ENCODE peak calls at places on chromosomes 16 and 17, in six cellular contexts. F, V, Y, G, M and D are unnamed samples.

GRCh38 chr17:43900858-43901754 is 6.2 kb downstream of the MPP2 start:
- DNase-seq in G (no peak), F (no peak), M (no peak), V (no peak), Y (no peak), D (no peak)

GRCh38 chr16:88977028-88977844 is at the start of gene CBFA2T3:
- DNase-seq in G (no peak), M (peak; percentile 61), F (peak; percentile 81), Y (no peak), V (peak; percentile 35), D (peak; percentile 61)

GRCh38 chr16:86714166-86714565 is 135.8 kb downstream of the FOXL1 start:
- DNase-seq in V (no peak), M (no peak), G (no peak), F (no peak), Y (no peak), D (no peak)

GRCh38 chr16:87918866-87919680 is 17.3 kb downstream of the CA5A start:
- DNase-seq in F (peak; percentile 65), Y (no peak), M (no peak), G (no peak), V (no peak), D (no peak)

GRCh38 chr16:89373355-89374110 is 116.8 kb downstream of the ANKRD11 start:
- DNase-seq in G (no peak), M (no peak), Y (no peak), F (no peak), V (no peak), D (no peak)

GRCh38 chr16:89360760-89361435 is 129.5 kb downstream of the ANKRD11 start:
- DNase-seq in V (no peak), M (no peak), F (no peak), Y (no peak), G (no peak), D (peak; percentile 78)

GRCh38 chr16:87757841-87758426 is 7.9 kb downstream of the KLHDC4 start:
- DNase-seq in G (no peak), F (no peak), M (no peak), V (no peak), Y (no peak), D (no peak)

GRCh38 chr17:76467366-76467765 is at the start of gene AANAT:
- DNase-seq in G (no peak), M (no peak), F (no peak), Y (no peak), V (no peak), D (no peak)

DNA sequence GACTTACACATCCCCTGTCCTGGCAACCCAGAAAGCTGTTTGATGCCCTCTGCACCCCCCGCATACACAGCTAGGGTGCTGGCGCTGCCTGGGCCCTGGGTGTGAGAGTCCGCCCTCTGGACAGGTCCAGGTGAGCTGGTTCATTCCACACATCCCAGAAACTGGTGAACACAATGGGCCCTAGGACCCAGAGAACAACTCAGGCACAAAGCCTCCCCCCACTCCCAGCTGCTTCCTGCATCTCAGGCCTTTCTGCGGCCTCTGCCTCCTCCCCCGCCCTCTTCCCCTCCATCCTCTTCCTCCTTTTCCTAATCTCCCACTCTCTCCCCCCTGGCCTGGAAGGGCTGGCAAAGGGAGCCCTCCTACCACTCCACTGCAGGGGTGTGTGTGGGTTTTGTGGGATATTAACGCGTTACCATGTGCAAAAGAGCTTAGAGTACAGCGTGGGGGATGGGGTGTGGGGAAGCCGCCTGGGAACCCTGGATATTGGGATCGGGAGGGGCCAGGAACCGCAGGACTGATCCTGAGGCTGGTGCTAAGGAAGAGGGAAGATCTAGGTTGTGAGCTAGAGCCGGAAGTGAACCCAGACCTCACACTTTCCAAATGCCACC is 1.6 kb upstream of the PPP1R9B start:
- DNase-seq in F (peak; percentile 75), V (peak; percentile 93), Y (peak; percentile 78), M (peak; percentile 69), G (peak; percentile 91), D (peak; percentile 80)
- TF ChIP-seq CTCF in F (no peak), V (no peak), Y (peak; percentile 38), M (no peak), G (peak; percentile 18), D (no peak)

DNA sequence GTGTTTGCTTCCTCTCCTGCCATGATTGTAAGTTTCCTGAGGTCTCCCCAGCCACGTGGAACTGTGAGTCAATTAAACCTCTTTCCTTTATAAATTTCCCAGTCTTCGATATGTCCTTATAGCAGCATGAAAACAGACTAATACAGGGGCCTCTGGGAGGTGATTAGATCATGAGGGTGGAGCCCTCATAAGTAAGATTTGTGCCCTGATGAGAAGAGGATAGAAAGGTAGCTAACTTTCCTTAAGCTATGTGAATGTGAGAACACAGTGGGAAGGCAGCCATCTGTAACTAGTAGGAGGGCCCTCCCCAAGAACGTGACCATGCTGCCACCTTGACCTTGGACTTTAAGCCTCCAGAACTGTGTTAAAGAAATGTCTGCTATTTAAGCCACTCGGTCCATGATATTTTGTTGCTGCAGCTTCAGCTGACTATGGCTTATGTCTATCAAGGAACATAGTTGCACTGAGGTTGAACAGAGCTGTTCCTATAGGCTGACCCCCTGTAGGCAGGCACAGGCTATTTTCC is 30.7 kb downstream of the WWOX start:
- DNase-seq in F (no peak), G (no peak), M (no peak), V (no peak), Y (no peak), D (no peak)
- TF ChIP-seq CTCF in F (no peak), G (no peak), M (no peak), V (no peak), Y (no peak), D (no peak)

GRCh38 chr16:58501242-58502131 is 1.5 kb downstream of the NDRG4 start:
- DNase-seq in M (peak; percentile 84), F (no peak), V (peak; percentile 51), Y (no peak), G (no peak), D (no peak)
- TF ChIP-seq CTCF in M (no peak), F (no peak), V (no peak), Y (no peak), G (no peak), D (no peak)

GRCh38 chr16:17177968-17178880 is 292.5 kb downstream of the XYLT1 start:
- DNase-seq in M (no peak), Y (no peak), V (no peak), G (no peak), F (no peak), D (no peak)
- TF ChIP-seq CTCF in M (no peak), Y (no peak), V (no peak), G (no peak), F (no peak), D (no peak)

DNA sequence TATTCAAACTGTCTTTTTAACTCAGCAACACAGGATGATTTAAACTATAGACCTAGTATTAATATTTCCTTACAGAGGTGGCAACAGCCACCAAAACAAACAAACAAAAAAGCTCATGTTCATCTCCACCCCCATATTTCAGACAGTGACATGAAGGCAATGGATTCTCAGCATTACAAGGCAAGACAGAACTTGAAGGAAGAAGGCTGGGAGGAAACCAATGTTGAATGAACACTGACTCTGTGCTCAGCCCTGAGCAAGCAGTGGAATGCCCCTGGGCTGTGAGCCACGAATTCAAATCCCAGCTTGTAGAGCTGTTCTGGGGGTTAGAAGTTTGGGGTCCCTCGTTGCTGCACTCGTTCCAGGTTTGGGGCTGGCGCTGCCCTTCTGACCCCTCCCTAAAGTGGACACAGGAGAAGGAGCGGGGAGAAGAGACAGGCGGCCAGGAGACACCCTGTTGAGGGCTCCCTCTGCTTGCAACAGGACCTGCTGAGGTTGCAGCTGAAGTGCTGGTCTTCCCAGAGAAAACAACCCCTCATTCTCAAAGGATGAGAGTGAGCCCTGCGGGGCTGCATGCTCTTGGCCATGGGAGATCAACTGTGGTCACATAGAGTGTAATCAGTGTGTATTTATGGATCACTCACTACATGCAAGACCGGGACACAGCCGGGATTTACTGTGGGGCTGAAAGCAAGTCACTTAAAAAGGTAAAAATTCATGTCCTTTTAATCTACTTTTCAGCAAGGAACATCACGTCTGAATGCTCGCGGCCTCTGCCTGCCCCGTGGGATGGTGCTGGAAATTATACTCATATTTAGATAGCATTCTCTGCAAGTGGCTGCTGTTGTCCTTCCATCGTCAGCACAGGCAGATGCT is 34.3 kb downstream of the MYH3 start:
- DNase-seq in M (no peak), V (no peak), F (no peak), Y (no peak), G (peak; percentile 45), D (no peak)
- TF ChIP-seq CTCF in M (no peak), V (no peak), F (no peak), Y (no peak), G (no peak), D (no peak)